ENCODE peak calls at places on chromosomes 4 and X, in eight cellular contexts. C, A, K, I, L, X, R and D are unnamed samples.
A peak's percentile ranks its signal among the peaks of the same experiment; 100 is the strongest.

GRCh38 chr4:55927776-55928437 is 20.8 kb upstream of the CEP135 start:
- DNase-seq in C (no peak), A (no peak), K (no peak), I (no peak), L (no peak), X (no peak), R (no peak), D (no peak)

GRCh38 chr4:145808021-145808650 is 128.2 kb downstream of the C4orf51 start:
- DNase-seq in C (no peak), A (peak; percentile 82), K (no peak), I (peak; percentile 86), L (peak; percentile 63), X (peak; percentile 58), R (no peak), D (peak; percentile 96)

GRCh38 chrX:111498538-111499103 is 12.8 kb upstream of the SERTM2 start:
- DNase-seq in C (no peak), A (no peak), K (no peak), I (no peak), L (no peak), X (no peak), R (no peak), D (no peak)

GRCh38 chr4:189117426-189117825 is 823.2 kb upstream of the FRG1 start:
- DNase-seq in C (no peak), A (no peak), K (no peak), I (no peak), L (no peak), X (no peak), R (no peak), D (no peak)

GRCh38 chr4:139300431-139301142 is 718 bp upstream of the NAA15 start:
- DNase-seq in C (no peak), A (peak; percentile 36), K (no peak), I (no peak), L (no peak), X (no peak), R (no peak), D (no peak)

GRCh38 chrX:23066588-23067281 is 67.0 kb downstream of the DDX53 start:
- DNase-seq in C (no peak), A (no peak), K (no peak), I (no peak), L (no peak), X (no peak), R (no peak), D (no peak)

GRCh38 chr4:153790962-153791551 is 2.2 kb upstream of the SFRP2 start:
- DNase-seq in C (no peak), A (peak; percentile 46), K (no peak), I (no peak), L (peak; percentile 58), X (no peak), R (peak; percentile 88), D (no peak)

GRCh38 chr4:183098080-183098722 is 856 bp upstream of the WWC2 start:
- DNase-seq in C (peak; percentile 15), A (peak; percentile 32), K (no peak), I (no peak), L (peak; percentile 22), X (no peak), R (peak; percentile 84), D (no peak)

GRCh38 chr4:6414578-6414977 is 57.8 kb downstream of the PPP2R2C start:
- DNase-seq in C (no peak), A (no peak), K (no peak), I (no peak), L (no peak), X (no peak), R (peak; percentile 54), D (no peak)

GRCh38 chr4:164446516-164446915 is 307.4 kb upstream of the SMIM31 start:
- DNase-seq in C (no peak), A (peak; percentile 6), K (no peak), I (no peak), L (no peak), X (no peak), R (no peak), D (peak; percentile 10)

GRCh38 chr4:88533088-88533790 is 9.7 kb upstream of the PYURF start:
- DNase-seq in C (no peak), A (peak; percentile 13), K (no peak), I (no peak), L (no peak), X (no peak), R (no peak), D (no peak)